ENCODE peak calls at places on chromosomes 13 and 19, in four cellular contexts. G, N, Z and M are unnamed samples.

GRCh38 chr13:26965976-26966375 is 205.4 kb upstream of the GPR12 start:
- DNase-seq in G (no peak), N (no peak), Z (no peak), M (no peak)

GRCh38 chr19:39144487-39145071 is 19.0 kb downstream of the PAK4 start:
- DNase-seq in G (no peak), N (no peak), Z (no peak), M (no peak)

GRCh38 chr19:53511357-53511756 is 26.6 kb upstream of the ZNF331 start:
- DNase-seq in G (no peak), N (no peak), Z (no peak), M (no peak)

GRCh38 chr19:45729774-45730388 is 815 bp downstream of the FBXO46 start:
- DNase-seq in G (no peak), N (no peak), Z (no peak), M (no peak)

GRCh38 chr13:44237276-44237767 is 136.3 kb upstream of the SERP2 start:
- DNase-seq in G (peak; percentile 80), N (no peak), Z (no peak), M (no peak)

GRCh38 chr19:45766919-45767346 is 2.1 kb downstream of the SIX5 start:
- DNase-seq in G (no peak), N (no peak), Z (no peak), M (no peak)

GRCh38 chr19:14096272-14096992 is 5.9 kb upstream of the SAMD1 start:
- DNase-seq in G (no peak), N (no peak), Z (no peak), M (no peak)

GRCh38 chr13:73334459-73334858 is 275.7 kb downstream of the KLF5 start:
- DNase-seq in G (no peak), N (no peak), Z (no peak), M (no peak)

DNA sequence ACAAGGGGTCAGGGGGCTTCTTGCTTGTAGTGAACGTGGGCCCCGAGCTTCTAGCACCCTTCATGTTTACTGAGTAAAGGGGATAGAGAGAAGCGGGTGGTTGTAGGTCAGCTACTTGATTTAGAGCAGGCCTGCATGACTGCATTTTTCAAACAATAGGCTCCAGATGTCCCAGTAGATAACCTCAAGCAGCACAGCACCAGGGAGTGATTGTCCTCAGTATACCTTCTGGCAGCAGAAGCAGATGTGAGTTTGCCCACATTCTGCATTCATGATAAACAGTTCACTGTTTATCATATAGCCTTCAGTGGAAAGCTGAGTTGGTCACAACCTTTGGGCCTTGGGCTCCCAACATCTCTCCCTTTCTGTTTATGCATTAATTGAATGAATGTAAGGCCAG is 4.8 kb downstream of the ZNF439 start:
- DNase-seq in G (no peak), N (no peak), Z (no peak), M (no peak)
- H3K9me3 ChIP-seq in G (no peaks in the 10 kb centered on the region), N (peaks cover 4% of the 10 kb centered on the region), Z (no peaks in the 10 kb centered on the region), M (no peaks in the 10 kb centered on the region)

DNA sequence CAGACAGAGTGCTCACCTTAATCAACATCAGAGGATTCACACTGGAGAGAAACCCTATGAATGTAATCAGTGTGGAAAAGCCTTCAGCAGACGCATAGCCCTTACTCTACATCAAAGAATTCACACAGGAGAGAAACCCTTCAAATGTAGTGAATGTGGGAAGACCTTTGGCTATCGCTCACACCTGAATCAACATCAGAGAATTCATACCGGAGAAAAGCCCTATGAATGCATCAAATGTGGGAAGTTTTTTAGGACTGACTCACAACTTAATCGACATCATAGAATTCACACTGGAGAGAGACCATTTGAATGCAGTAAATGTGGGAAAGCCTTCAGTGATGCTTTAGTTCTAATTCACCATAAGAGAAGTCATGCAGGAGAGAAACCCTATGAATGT is 18.3 kb downstream of the ZNF527 start:
- DNase-seq in G (no peak), N (no peak), Z (no peak), M (no peak)
- H3K9me3 ChIP-seq in G (peaks cover 49% of the 10 kb centered on the region), N (peaks cover 54% of the 10 kb centered on the region), Z (peaks cover 49% of the 10 kb centered on the region), M (peaks cover 96% of the 10 kb centered on the region)

GRCh38 chr19:48301886-48302599 is 23.3 kb upstream of the EMP3 start:
- DNase-seq in G (no peak), N (no peak), Z (no peak), M (no peak)
- H3K9me3 ChIP-seq in G (no peaks in the 10 kb centered on the region), N (no peaks in the 10 kb centered on the region), Z (no peaks in the 10 kb centered on the region), M (no peaks in the 10 kb centered on the region)

DNA sequence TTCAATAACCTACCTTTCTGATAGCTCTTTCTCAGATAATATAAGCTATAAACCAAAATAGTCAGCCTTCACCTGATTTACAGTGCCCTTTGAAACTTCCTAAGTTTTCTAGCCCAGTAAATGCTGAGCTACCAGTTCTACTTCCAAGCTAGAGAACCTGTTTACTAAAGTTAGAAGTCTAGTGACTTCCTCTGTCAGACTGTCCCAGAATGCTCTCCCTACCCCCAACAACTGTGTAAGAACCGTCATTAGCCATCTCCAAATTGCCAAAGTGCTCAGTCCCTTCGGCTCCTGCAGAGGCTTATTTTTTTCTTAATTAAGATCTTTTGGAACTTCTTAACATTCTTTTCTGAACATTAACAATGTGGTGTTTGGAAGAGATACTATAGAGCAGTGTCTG is 3.2 kb upstream of the ABCC4 start:
- DNase-seq in G (no peak), N (no peak), Z (peak; percentile 4), M (no peak)
- H3K9me3 ChIP-seq in G (no peaks in the 10 kb centered on the region), N (no peaks in the 10 kb centered on the region), Z (no peaks in the 10 kb centered on the region), M (no peaks in the 10 kb centered on the region)

GRCh38 chr13:56020425-56020824 is 1120.3 kb upstream of the PRR20A start:
- DNase-seq in G (no peak), N (no peak), Z (no peak), M (no peak)
- H3K9me3 ChIP-seq in G (peaks cover 6% of the 10 kb centered on the region), N (no peaks in the 10 kb centered on the region), Z (no peaks in the 10 kb centered on the region), M (no peaks in the 10 kb centered on the region)

GRCh38 chr19:55753401-55753800 is 5.5 kb upstream of the RFPL4A start:
- DNase-seq in G (no peak), N (no peak), Z (no peak), M (no peak)
- H3K9me3 ChIP-seq in G (no peaks in the 10 kb centered on the region), N (no peaks in the 10 kb centered on the region), Z (no peaks in the 10 kb centered on the region), M (no peaks in the 10 kb centered on the region)

GRCh38 chr19:28537079-28537478 is 675.9 kb downstream of the UQCRFS1 start:
- DNase-seq in G (no peak), N (no peak), Z (no peak), M (no peak)

GRCh38 chr19:28532765-28533341 is 680.1 kb downstream of the UQCRFS1 start:
- DNase-seq in G (no peak), N (no peak), Z (no peak), M (no peak)

GRCh38 chr19:28534740-28535351 is 678.1 kb downstream of the UQCRFS1 start:
- DNase-seq in G (no peak), N (no peak), Z (no peak), M (no peak)

GRCh38 chr19:28537896-28538295 is 675.1 kb downstream of the UQCRFS1 start:
- DNase-seq in G (no peak), N (no peak), Z (no peak), M (no peak)

GRCh38 chr19:28535352-28535775 is 677.6 kb downstream of the UQCRFS1 start:
- DNase-seq in G (no peak), N (no peak), Z (no peak), M (no peak)
- H3K9me3 ChIP-seq in G (peaks cover 12% of the 10 kb centered on the region), N (no peaks in the 10 kb centered on the region), Z (peaks cover 23% of the 10 kb centered on the region), M (peaks cover 11% of the 10 kb centered on the region)